ENCODE peak calls at places on chromosomes 2 and 18, in five cellular contexts. J, W, I, C and Q are unnamed samples.

GRCh38 chr2:43075054-43075593 is 151.3 kb downstream of the ZFP36L2 start:
- DNase-seq in J (peak; percentile 71), W (no peak), I (no peak), C (peak; percentile 55), Q (no peak)

GRCh38 chr2:144389151-144389929 is 130.6 kb downstream of the ZEB2 start:
- DNase-seq in J (no peak), W (no peak), I (peak; percentile 36), C (peak; percentile 21), Q (no peak)

GRCh38 chr2:102839668-102840388 is 78.0 kb downstream of the TMEM182 start:
- DNase-seq in J (no peak), W (peak; percentile 54), I (no peak), C (no peak), Q (peak; percentile 12)

GRCh38 chr2:202032841-202033316 is 776 bp upstream of the FZD7 start:
- DNase-seq in J (peak; percentile 91), W (peak; percentile 37), I (no peak), C (peak; percentile 67), Q (peak; percentile 38)

GRCh38 chr2:228652366-228652765 is 470.9 kb upstream of the SPHKAP start:
- DNase-seq in J (no peak), W (no peak), I (no peak), C (no peak), Q (no peak)

GRCh38 chr18:12434541-12434929 is 26.8 kb downstream of the PRELID3A start:
- DNase-seq in J (peak; percentile 45), W (no peak), I (no peak), C (no peak), Q (no peak)

GRCh38 chr2:225600865-225601264 is 201.4 kb downstream of the NYAP2 start:
- DNase-seq in J (no peak), W (no peak), I (no peak), C (no peak), Q (no peak)

GRCh38 chr2:101974663-101975062 is 17.1 kb upstream of the IL1R2 start:
- DNase-seq in J (no peak), W (no peak), I (no peak), C (no peak), Q (no peak)

GRCh38 chr2:121273116-121273515 is 11.9 kb downstream of the TFCP2L1 start:
- DNase-seq in J (no peak), W (no peak), I (no peak), C (peak; percentile 23), Q (no peak)

GRCh38 chr2:1588994-1589611 is 155.2 kb downstream of the PXDN start:
- DNase-seq in J (no peak), W (no peak), I (no peak), C (no peak), Q (peak; percentile 60)

GRCh38 chr2:111052621-111053020 is 68.1 kb upstream of the BCL2L11 start:
- DNase-seq in J (no peak), W (no peak), I (no peak), C (no peak), Q (no peak)

GRCh38 chr2:64987001-64987962 is 1.9 kb upstream of the SLC1A4 start:
- DNase-seq in J (no peak), W (peak; percentile 25), I (no peak), C (no peak), Q (no peak)

GRCh38 chr2:64467463-64467843 is 13.5 kb downstream of the LGALSL start:
- DNase-seq in J (peak; percentile 77), W (no peak), I (no peak), C (no peak), Q (no peak)

GRCh38 chr2:195696012-195696411 is 39.0 kb downstream of the SLC39A10 start:
- DNase-seq in J (no peak), W (no peak), I (no peak), C (no peak), Q (no peak)

GRCh38 chr2:102668171-102668570 is 48.8 kb downstream of the SLC9A2 start:
- DNase-seq in J (no peak), W (no peak), I (no peak), C (peak; percentile 55), Q (no peak)

GRCh38 chr2:208311321-208311720 is 45.3 kb downstream of the PIKFYVE start:
- DNase-seq in J (no peak), W (no peak), I (no peak), C (no peak), Q (no peak)

GRCh38 chr18:892316-892715 is 12.4 kb upstream of the ADCYAP1 start:
- DNase-seq in J (no peak), W (no peak), I (no peak), C (no peak), Q (no peak)

GRCh38 chr2:71226965-71227560 is at the start of gene PAIP2B:
- DNase-seq in J (peak; percentile 99), W (peak; percentile 85), I (peak; percentile 99), C (peak; percentile 99), Q (peak; percentile 67)
- TF ChIP-seq POLR2A in J (no peak), W (no peak), I (peak; percentile 66), C (peak; percentile 85), Q (no peak)

DNA sequence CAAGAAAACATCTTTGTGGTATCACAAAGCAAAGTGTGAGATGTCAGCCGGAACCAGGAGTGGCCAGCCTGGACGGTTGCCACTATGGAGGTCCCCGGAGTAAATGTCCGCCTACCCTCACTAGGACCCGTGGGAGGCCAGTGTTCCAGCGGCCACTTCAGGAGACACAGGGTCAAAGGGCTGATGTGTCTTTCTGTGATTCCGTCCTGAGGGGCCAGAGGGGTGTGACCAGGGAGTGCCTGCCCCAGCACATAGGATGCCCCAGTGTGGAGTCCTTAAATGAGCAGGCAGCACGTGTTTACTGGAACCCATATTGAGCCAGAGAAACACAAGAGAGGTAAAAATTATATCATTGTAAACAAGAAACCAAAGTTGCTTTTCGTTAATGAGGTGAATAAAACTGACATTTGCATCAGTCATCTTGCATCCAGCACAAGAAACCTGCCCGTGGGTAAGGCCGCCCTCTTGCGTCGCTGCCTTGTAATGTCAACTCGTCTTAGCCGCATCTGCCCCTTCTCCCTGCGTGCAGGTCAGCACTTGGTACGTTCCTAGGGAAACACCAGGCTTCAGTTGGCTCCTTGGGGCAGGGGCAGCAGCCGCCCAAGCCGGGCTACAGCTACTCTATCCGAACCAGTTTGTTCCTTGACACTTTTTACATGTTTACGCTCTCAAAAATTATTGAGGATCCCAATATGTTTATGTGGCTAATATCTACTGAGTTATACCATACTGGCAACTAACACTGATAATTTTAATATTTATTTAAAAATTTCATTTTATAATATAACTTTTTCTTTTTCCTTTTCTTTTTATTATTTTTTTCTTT is 46.7 kb upstream of the LAPTM4A start:
- DNase-seq in J (peak; percentile 94), W (peak; percentile 87), I (peak; percentile 91), C (peak; percentile 88), Q (peak; percentile 85)
- TF ChIP-seq POLR2AphosphoS5 in J (peak; percentile 28), W (no peak), I (no peak), C (no peak), Q (no peak)

GRCh38 chr18:3450358-3451107 is 561 bp downstream of the TGIF1 start:
- DNase-seq in J (peak; percentile 93), W (peak; percentile 78), I (no peak), C (peak; percentile 74), Q (no peak)

GRCh38 chr18:3449702-3450357 is at the start of gene TGIF1:
- DNase-seq in J (peak; percentile 93), W (peak; percentile 91), I (no peak), C (peak; percentile 88), Q (no peak)

GRCh38 chr18:3447035-3447894 is 2.7 kb upstream of the TGIF1 start:
- DNase-seq in J (peak; percentile 83), W (peak; percentile 82), I (no peak), C (peak; percentile 61), Q (no peak)

GRCh38 chr18:3448845-3449701 is 899 bp upstream of the TGIF1 start:
- DNase-seq in J (peak; percentile 96), W (peak; percentile 87), I (no peak), C (peak; percentile 83), Q (peak; percentile 50)

GRCh38 chr18:3447895-3448844 is 1.8 kb upstream of the TGIF1 start:
- DNase-seq in J (peak; percentile 96), W (peak; percentile 99), I (peak; percentile 92), C (peak; percentile 95), Q (peak; percentile 60)
- TF ChIP-seq POLR2A in J (no peak), W (no peak), I (peak; percentile 79), C (peak; percentile 97), Q (no peak)

GRCh38 chr2:40199758-40200157 is 252.1 kb downstream of the SLC8A1 start:
- DNase-seq in J (no peak), W (no peak), I (no peak), C (no peak), Q (no peak)
- TF ChIP-seq POLR2AphosphoS5 in J (no peak), W (no peak), I (no peak), C (no peak), Q (no peak)

DNA sequence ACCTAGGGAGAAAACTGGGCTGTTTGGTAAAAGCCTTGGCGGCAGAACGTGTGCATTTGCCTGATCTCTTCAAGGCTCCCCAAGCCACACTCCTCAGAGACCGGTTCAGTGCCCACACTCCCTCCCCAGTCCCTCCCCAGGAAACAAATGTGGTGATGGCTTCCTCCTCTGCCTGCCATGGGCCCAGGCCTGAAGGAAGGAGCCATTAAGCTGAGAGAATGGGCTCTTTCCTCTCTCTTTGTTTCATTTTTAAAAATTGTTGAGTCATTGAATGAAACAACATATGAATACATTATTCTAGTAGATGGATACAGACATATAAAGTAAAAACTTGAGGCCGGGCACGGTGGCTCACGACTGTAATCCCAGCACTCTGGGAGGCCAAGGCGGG is 50.6 kb upstream of the YWHAQ start:
- DNase-seq in J (no peak), W (no peak), I (no peak), C (no peak), Q (no peak)
- TF ChIP-seq POLR2A in J (no peak), W (no peak), I (no peak), C (no peak), Q (no peak)

DNA sequence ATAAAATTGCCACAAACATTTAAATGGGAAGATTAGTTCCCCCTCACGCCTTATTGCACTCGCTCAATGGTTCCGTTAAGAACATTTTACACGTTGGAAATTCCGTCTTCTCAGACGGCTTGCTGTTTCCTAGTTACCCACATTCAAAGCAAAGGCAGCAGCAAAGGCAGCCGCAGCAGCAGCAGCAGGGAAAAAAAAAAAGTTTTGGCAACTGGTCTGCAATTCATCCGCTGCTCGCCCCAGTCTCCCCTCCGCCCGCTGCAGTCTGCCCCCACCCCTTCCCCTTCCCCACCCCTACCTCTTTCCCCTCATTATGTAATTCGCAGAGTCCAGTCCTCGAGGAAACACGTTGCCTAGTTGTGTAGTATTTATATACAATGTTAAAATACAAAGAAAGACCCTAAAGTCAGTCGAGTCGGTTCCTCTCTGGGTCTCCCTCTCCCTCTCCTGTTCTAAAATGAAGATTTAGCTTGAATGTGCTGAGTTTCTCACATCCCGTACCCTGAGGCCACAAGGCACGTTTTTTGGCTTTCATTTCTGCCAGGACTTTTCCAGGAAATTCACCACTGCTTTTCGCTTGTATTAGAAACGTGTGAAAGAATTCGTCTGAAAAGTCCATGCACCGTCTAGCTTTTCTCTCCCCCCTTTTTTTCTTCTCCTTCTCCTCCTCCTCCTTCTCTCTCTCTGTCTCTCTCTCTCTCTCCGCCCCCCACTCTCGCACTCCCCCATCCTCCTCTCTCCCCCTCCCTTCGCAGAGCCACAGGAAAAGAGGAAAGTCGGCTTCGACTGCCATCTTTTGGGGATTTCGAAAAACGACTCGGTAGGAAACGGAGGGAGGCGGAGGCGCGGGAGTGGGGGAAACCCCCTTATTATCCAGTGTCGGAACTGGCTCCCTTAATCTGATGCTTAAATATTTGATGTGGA is 140.0 kb downstream of the MEIS1 start:
- DNase-seq in J (no peak), W (peak; percentile 82), I (no peak), C (peak; percentile 44), Q (no peak)
- TF ChIP-seq POLR2AphosphoS5 in J (no peak), W (no peak), I (no peak), C (peak; percentile 5), Q (no peak)

GRCh38 chr2:31383471-31384153 is 30.9 kb downstream of the XDH start:
- DNase-seq in J (no peak), W (no peak), I (no peak), C (no peak), Q (no peak)
- TF ChIP-seq POLR2A in J (no peak), W (no peak), I (no peak), C (no peak), Q (no peak)